ENCODE peak calls at places on chromosome 11, in ten cellular contexts. One of them, this sample, is unnamed. For H3K4me1, the result is how much of the 10 kb centered on the place peaks cover.

GRCh38 chr11:100961633-100962032 is 168.0 kb downstream of the PGR start:
- DNase-seq in CD8-positive, alpha-beta memory T cell: no peak
- DNase-seq in Karpas-422: no peak
- DNase-seq in neural progenitor cell: no peak
- DNase-seq in heart right ventricle: no peak
- DNase-seq in breast epithelium: no peak
- DNase-seq in neuronal stem cell: no peak
- DNase-seq in effector memory CD4-positive, alpha-beta T cell: no peak
- DNase-seq in cardiac muscle cell: no peak
- DNase-seq in ovary: no peak
- DNase-seq in this sample: no peak

GRCh38 chr11:45736424-45736823 is 68.5 kb upstream of the SLC35C1 start:
- DNase-seq in cardiac muscle cell: no peak
- DNase-seq in Karpas-422: no peak
- DNase-seq in neuronal stem cell: no peak
- DNase-seq in ovary: no peak
- DNase-seq in neural progenitor cell: no peak
- DNase-seq in heart right ventricle: no peak
- DNase-seq in effector memory CD4-positive, alpha-beta T cell: no peak
- DNase-seq in CD8-positive, alpha-beta memory T cell: no peak
- DNase-seq in breast epithelium: peak
- DNase-seq in this sample: no peak

GRCh38 chr11:96278039-96278897 is 64.7 kb downstream of the MAML2 start:
- DNase-seq in heart right ventricle: no peak
- DNase-seq in neuronal stem cell: no peak
- DNase-seq in breast epithelium: no peak
- DNase-seq in CD8-positive, alpha-beta memory T cell: no peak
- DNase-seq in ovary: no peak
- DNase-seq in neural progenitor cell: no peak
- DNase-seq in cardiac muscle cell: no peak
- DNase-seq in effector memory CD4-positive, alpha-beta T cell: no peak
- DNase-seq in Karpas-422: no peak
- DNase-seq in this sample: no peak

GRCh38 chr11:67630230-67630942 is 649 bp upstream of the NUDT8 start:
- DNase-seq in CD8-positive, alpha-beta memory T cell: peak
- DNase-seq in breast epithelium: peak
- DNase-seq in cardiac muscle cell: peak
- DNase-seq in neural progenitor cell: peak
- DNase-seq in effector memory CD4-positive, alpha-beta T cell: peak
- DNase-seq in neuronal stem cell: peak
- DNase-seq in ovary: peak
- DNase-seq in heart right ventricle: peak
- DNase-seq in Karpas-422: peak
- DNase-seq in this sample: peak

GRCh38 chr11:12291767-12292166 is 85.6 kb upstream of the PARVA start:
- DNase-seq in neuronal stem cell: no peak
- DNase-seq in neural progenitor cell: no peak
- DNase-seq in ovary: no peak
- DNase-seq in effector memory CD4-positive, alpha-beta T cell: no peak
- DNase-seq in Karpas-422: no peak
- DNase-seq in CD8-positive, alpha-beta memory T cell: no peak
- DNase-seq in cardiac muscle cell: no peak
- DNase-seq in heart right ventricle: no peak
- DNase-seq in breast epithelium: no peak
- DNase-seq in this sample: no peak

GRCh38 chr11:86061483-86061882 is 7.4 kb downstream of the PICALM start:
- DNase-seq in neural progenitor cell: no peak
- DNase-seq in ovary: no peak
- DNase-seq in neuronal stem cell: no peak
- DNase-seq in breast epithelium: no peak
- DNase-seq in cardiac muscle cell: no peak
- DNase-seq in Karpas-422: no peak
- DNase-seq in effector memory CD4-positive, alpha-beta T cell: no peak
- DNase-seq in CD8-positive, alpha-beta memory T cell: no peak
- DNase-seq in heart right ventricle: no peak
- DNase-seq in this sample: no peak

GRCh38 chr11:35066029-35066428 is 72.9 kb upstream of the CD44 start:
- DNase-seq in ovary: no peak
- DNase-seq in CD8-positive, alpha-beta memory T cell: no peak
- DNase-seq in heart right ventricle: no peak
- DNase-seq in effector memory CD4-positive, alpha-beta T cell: no peak
- DNase-seq in neuronal stem cell: no peak
- DNase-seq in neural progenitor cell: no peak
- DNase-seq in breast epithelium: no peak
- DNase-seq in cardiac muscle cell: no peak
- DNase-seq in Karpas-422: no peak
- DNase-seq in this sample: no peak

GRCh38 chr11:102680945-102681344 is 24.6 kb downstream of the MMP27 start:
- DNase-seq in neuronal stem cell: no peak
- DNase-seq in heart right ventricle: no peak
- DNase-seq in neural progenitor cell: no peak
- DNase-seq in CD8-positive, alpha-beta memory T cell: no peak
- DNase-seq in Karpas-422: no peak
- DNase-seq in breast epithelium: no peak
- DNase-seq in cardiac muscle cell: no peak
- DNase-seq in ovary: no peak
- DNase-seq in effector memory CD4-positive, alpha-beta T cell: no peak
- DNase-seq in this sample: no peak

GRCh38 chr11:34012734-34013133 is 38.8 kb upstream of the CAPRIN1 start:
- DNase-seq in neuronal stem cell: no peak
- DNase-seq in Karpas-422: no peak
- DNase-seq in CD8-positive, alpha-beta memory T cell: no peak
- DNase-seq in neural progenitor cell: no peak
- DNase-seq in heart right ventricle: no peak
- DNase-seq in effector memory CD4-positive, alpha-beta T cell: no peak
- DNase-seq in breast epithelium: no peak
- DNase-seq in ovary: no peak
- DNase-seq in cardiac muscle cell: no peak
- DNase-seq in this sample: no peak

GRCh38 chr11:30192620-30193019 is 38.2 kb upstream of the FSHB start:
- DNase-seq in CD8-positive, alpha-beta memory T cell: no peak
- DNase-seq in ovary: no peak
- DNase-seq in Karpas-422: no peak
- DNase-seq in breast epithelium: no peak
- DNase-seq in cardiac muscle cell: no peak
- DNase-seq in heart right ventricle: no peak
- DNase-seq in neural progenitor cell: no peak
- DNase-seq in effector memory CD4-positive, alpha-beta T cell: no peak
- DNase-seq in neuronal stem cell: no peak
- DNase-seq in this sample: no peak

GRCh38 chr11:5608778-5609177 is 12.3 kb downstream of the TRIM6 start:
- DNase-seq in ovary: no peak
- DNase-seq in breast epithelium: no peak
- DNase-seq in CD8-positive, alpha-beta memory T cell: no peak
- DNase-seq in neuronal stem cell: no peak
- DNase-seq in neural progenitor cell: no peak
- DNase-seq in Karpas-422: no peak
- DNase-seq in heart right ventricle: no peak
- DNase-seq in cardiac muscle cell: no peak
- DNase-seq in effector memory CD4-positive, alpha-beta T cell: no peak
- DNase-seq in this sample: no peak

GRCh38 chr11:123034587-123034986 is 27.3 kb downstream of the HSPA8 start:
- DNase-seq in heart right ventricle: no peak
- DNase-seq in cardiac muscle cell: no peak
- DNase-seq in ovary: no peak
- DNase-seq in neuronal stem cell: no peak
- DNase-seq in CD8-positive, alpha-beta memory T cell: no peak
- DNase-seq in Karpas-422: no peak
- DNase-seq in effector memory CD4-positive, alpha-beta T cell: no peak
- DNase-seq in breast epithelium: no peak
- DNase-seq in neural progenitor cell: no peak
- DNase-seq in this sample: no peak

GRCh38 chr11:97893612-97894011 is 1127.1 kb upstream of the CNTN5 start:
- DNase-seq in neuronal stem cell: no peak
- DNase-seq in effector memory CD4-positive, alpha-beta T cell: no peak
- DNase-seq in Karpas-422: no peak
- DNase-seq in heart right ventricle: no peak
- DNase-seq in breast epithelium: no peak
- DNase-seq in cardiac muscle cell: no peak
- DNase-seq in neural progenitor cell: no peak
- DNase-seq in ovary: no peak
- DNase-seq in CD8-positive, alpha-beta memory T cell: no peak
- DNase-seq in this sample: no peak

GRCh38 chr11:129163714-129164164 is 28.4 kb downstream of the ARHGAP32 start:
- DNase-seq in Karpas-422: no peak
- DNase-seq in cardiac muscle cell: no peak
- DNase-seq in neuronal stem cell: no peak
- DNase-seq in breast epithelium: no peak
- DNase-seq in heart right ventricle: no peak
- DNase-seq in effector memory CD4-positive, alpha-beta T cell: no peak
- DNase-seq in neural progenitor cell: no peak
- DNase-seq in ovary: no peak
- DNase-seq in CD8-positive, alpha-beta memory T cell: no peak
- DNase-seq in this sample: no peak

GRCh38 chr11:111978028-111978771 is 41.1 kb downstream of the DIXDC1 start:
- DNase-seq in Karpas-422: no peak
- DNase-seq in neural progenitor cell: peak
- DNase-seq in heart right ventricle: peak
- DNase-seq in effector memory CD4-positive, alpha-beta T cell: no peak
- DNase-seq in CD8-positive, alpha-beta memory T cell: no peak
- DNase-seq in neuronal stem cell: peak
- DNase-seq in ovary: peak
- DNase-seq in breast epithelium: peak
- DNase-seq in cardiac muscle cell: peak
- DNase-seq in this sample: no peak

GRCh38 chr11:44116433-44116832 is 21.0 kb downstream of the EXT2 start:
- DNase-seq in heart right ventricle: no peak
- DNase-seq in neuronal stem cell: no peak
- DNase-seq in cardiac muscle cell: no peak
- DNase-seq in breast epithelium: no peak
- DNase-seq in neural progenitor cell: no peak
- DNase-seq in CD8-positive, alpha-beta memory T cell: no peak
- DNase-seq in ovary: no peak
- DNase-seq in Karpas-422: no peak
- DNase-seq in effector memory CD4-positive, alpha-beta T cell: no peak
- DNase-seq in this sample: no peak

GRCh38 chr11:94740975-94741707 is 27.0 kb upstream of the AMOTL1 start:
- DNase-seq in neuronal stem cell: peak
- DNase-seq in Karpas-422: peak
- DNase-seq in neural progenitor cell: peak
- DNase-seq in ovary: peak
- DNase-seq in CD8-positive, alpha-beta memory T cell: no peak
- DNase-seq in effector memory CD4-positive, alpha-beta T cell: no peak
- DNase-seq in breast epithelium: peak
- DNase-seq in heart right ventricle: peak
- DNase-seq in cardiac muscle cell: peak
- DNase-seq in this sample: peak

GRCh38 chr11:45371251-45371749 is 85.2 kb upstream of the SYT13 start:
- DNase-seq in ovary: peak
- DNase-seq in cardiac muscle cell: peak
- DNase-seq in heart right ventricle: peak
- DNase-seq in effector memory CD4-positive, alpha-beta T cell: peak
- DNase-seq in neural progenitor cell: peak
- DNase-seq in Karpas-422: peak
- DNase-seq in CD8-positive, alpha-beta memory T cell: peak
- DNase-seq in neuronal stem cell: peak
- DNase-seq in breast epithelium: no peak
- DNase-seq in this sample: peak

DNA sequence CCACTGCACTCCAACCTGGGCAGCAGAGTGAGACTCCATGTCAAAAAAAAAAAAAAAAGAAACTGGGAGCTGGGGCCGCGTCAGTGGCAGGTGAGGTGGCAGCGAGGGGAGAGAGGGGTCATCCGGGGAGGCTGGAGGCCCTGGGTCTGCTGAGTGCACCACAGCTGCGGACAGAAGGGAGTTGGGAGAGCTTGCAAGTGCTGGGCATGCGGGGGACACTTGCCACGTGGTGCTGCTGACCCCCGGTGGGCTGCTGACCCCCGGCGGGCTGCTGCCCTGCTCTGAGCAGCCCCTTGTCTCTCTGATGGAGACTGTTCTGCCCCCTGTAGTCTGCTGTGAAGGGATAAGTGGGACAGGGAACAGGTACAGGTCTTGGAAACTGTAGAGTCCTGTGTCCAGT is 2.6 kb downstream of the DRAP1 start:
- DNase-seq in cardiac muscle cell: no peak
- DNase-seq in Karpas-422: no peak
- DNase-seq in ovary: no peak
- DNase-seq in neural progenitor cell: no peak
- DNase-seq in neuronal stem cell: no peak
- DNase-seq in breast epithelium: no peak
- DNase-seq in heart right ventricle: no peak
- DNase-seq in effector memory CD4-positive, alpha-beta T cell: no peak
- DNase-seq in CD8-positive, alpha-beta memory T cell: no peak
- DNase-seq in this sample: no peak
- H3K4me1 ChIP-seq in cardiac muscle cell: under half
- H3K4me1 ChIP-seq in Karpas-422: under half
- H3K4me1 ChIP-seq in ovary: under half
- H3K4me1 ChIP-seq in neural progenitor cell: under half
- H3K4me1 ChIP-seq in neuronal stem cell: under half
- H3K4me1 ChIP-seq in breast epithelium: under half
- H3K4me1 ChIP-seq in heart right ventricle: under half
- H3K4me1 ChIP-seq in effector memory CD4-positive, alpha-beta T cell: under half
- H3K4me1 ChIP-seq in CD8-positive, alpha-beta memory T cell: under half
- H3K4me1 ChIP-seq in this sample: under half

DNA sequence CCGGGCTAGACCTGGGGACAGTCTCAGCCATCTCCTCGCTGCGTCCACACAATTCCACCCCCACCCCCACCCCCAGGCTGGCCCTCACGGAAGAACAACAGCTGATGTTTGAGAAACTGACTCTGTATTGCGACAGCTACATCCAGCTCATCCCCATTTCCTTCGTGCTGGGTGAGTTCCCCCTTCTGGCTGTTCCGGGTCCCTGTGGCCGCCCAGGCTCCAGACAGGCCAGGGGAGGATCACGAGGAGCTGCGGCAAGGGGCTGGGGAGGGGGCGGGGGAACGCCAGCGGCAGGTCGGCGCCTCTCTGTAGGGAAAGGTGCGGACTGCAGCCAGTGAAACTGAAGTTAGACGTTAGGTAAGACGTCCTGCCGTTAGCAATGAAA is 4.9 kb downstream of the BEST1 start:
- DNase-seq in neuronal stem cell: peak
- DNase-seq in breast epithelium: peak
- DNase-seq in CD8-positive, alpha-beta memory T cell: no peak
- DNase-seq in neural progenitor cell: peak
- DNase-seq in cardiac muscle cell: peak
- DNase-seq in effector memory CD4-positive, alpha-beta T cell: no peak
- DNase-seq in heart right ventricle: peak
- DNase-seq in Karpas-422: no peak
- DNase-seq in ovary: peak
- DNase-seq in this sample: no peak
- H3K4me1 ChIP-seq in neuronal stem cell: under half
- H3K4me1 ChIP-seq in breast epithelium: under half
- H3K4me1 ChIP-seq in CD8-positive, alpha-beta memory T cell: under half
- H3K4me1 ChIP-seq in neural progenitor cell: under half
- H3K4me1 ChIP-seq in cardiac muscle cell: under half
- H3K4me1 ChIP-seq in effector memory CD4-positive, alpha-beta T cell: under half
- H3K4me1 ChIP-seq in heart right ventricle: under half
- H3K4me1 ChIP-seq in Karpas-422: under half
- H3K4me1 ChIP-seq in ovary: under half
- H3K4me1 ChIP-seq in this sample: under half

GRCh38 chr11:8083871-8084281 is 2.9 kb downstream of the TUB start:
- DNase-seq in breast epithelium: no peak
- DNase-seq in cardiac muscle cell: no peak
- DNase-seq in CD8-positive, alpha-beta memory T cell: no peak
- DNase-seq in neural progenitor cell: peak
- DNase-seq in ovary: no peak
- DNase-seq in effector memory CD4-positive, alpha-beta T cell: no peak
- DNase-seq in heart right ventricle: no peak
- DNase-seq in neuronal stem cell: no peak
- DNase-seq in Karpas-422: no peak
- DNase-seq in this sample: no peak
- H3K4me1 ChIP-seq in breast epithelium: under half
- H3K4me1 ChIP-seq in cardiac muscle cell: under half
- H3K4me1 ChIP-seq in CD8-positive, alpha-beta memory T cell: under half
- H3K4me1 ChIP-seq in neural progenitor cell: under half
- H3K4me1 ChIP-seq in ovary: under half
- H3K4me1 ChIP-seq in effector memory CD4-positive, alpha-beta T cell: under half
- H3K4me1 ChIP-seq in heart right ventricle: half or more
- H3K4me1 ChIP-seq in neuronal stem cell: under half
- H3K4me1 ChIP-seq in Karpas-422: under half
- H3K4me1 ChIP-seq in this sample: under half

GRCh38 chr11:18722293-18722637 is 3.7 kb downstream of the IGSF22 start:
- DNase-seq in CD8-positive, alpha-beta memory T cell: no peak
- DNase-seq in neural progenitor cell: no peak
- DNase-seq in heart right ventricle: no peak
- DNase-seq in cardiac muscle cell: no peak
- DNase-seq in neuronal stem cell: no peak
- DNase-seq in breast epithelium: no peak
- DNase-seq in Karpas-422: no peak
- DNase-seq in ovary: no peak
- DNase-seq in effector memory CD4-positive, alpha-beta T cell: no peak
- DNase-seq in this sample: no peak
- H3K4me1 ChIP-seq in CD8-positive, alpha-beta memory T cell: under half
- H3K4me1 ChIP-seq in neural progenitor cell: under half
- H3K4me1 ChIP-seq in heart right ventricle: under half
- H3K4me1 ChIP-seq in cardiac muscle cell: under half
- H3K4me1 ChIP-seq in neuronal stem cell: under half
- H3K4me1 ChIP-seq in breast epithelium: under half
- H3K4me1 ChIP-seq in Karpas-422: under half
- H3K4me1 ChIP-seq in ovary: under half
- H3K4me1 ChIP-seq in effector memory CD4-positive, alpha-beta T cell: under half
- H3K4me1 ChIP-seq in this sample: under half

This sample was measured in HCT116.